ENCODE peak calls at places on chromosomes 7 and 10, in ten cellular contexts. M is HCT116; I is M059J; H is PC-3; T is HFFc6; A is T-cell; J is lower leg skin; X is activated effector memory CD4-positive, alpha-beta T cell treated with Interleukin-2 at 50 U/mL for 16 hours; P is mesothelial cell of epicardium; W is keratinocyte. F is an unnamed sample.

GRCh38 chr7:36400023-36400422 is 10.4 kb downstream of the ANLN start:
- DNase-seq in A (no peak), M (no peak), X (no peak), H (no peak), P (no peak), W (no peak), I (no peak), J (no peak), T (no peak), F (no peak)

GRCh38 chr10:33248638-33249037 is 85.8 kb downstream of the NRP1 start:
- DNase-seq in X (no peak), M (no peak), P (no peak), H (peak), J (no peak), W (no peak), I (peak), A (peak), T (peak), F (peak)

GRCh38 chr7:99120503-99120902 is 23.4 kb downstream of the SMURF1 start:
- DNase-seq in T (no peak), A (no peak), M (no peak), J (no peak), H (no peak), W (no peak), I (no peak), P (no peak), X (no peak), F (no peak)

GRCh38 chr7:29255199-29255838 is 60.7 kb downstream of the CHN2 start:
- DNase-seq in A (no peak), I (peak), H (peak), M (no peak), T (no peak), P (no peak), W (no peak), X (no peak), J (no peak), F (no peak)

GRCh38 chr10:70441877-70442205 is 360 bp upstream of the NODAL start:
- DNase-seq in J (no peak), T (no peak), A (no peak), X (no peak), H (no peak), W (no peak), P (no peak), I (no peak), M (no peak), F (no peak)

GRCh38 chr7:158388072-158388471 is 199.6 kb downstream of the PTPRN2 start:
- DNase-seq in T (no peak), M (no peak), X (no peak), P (no peak), I (no peak), H (no peak), W (no peak), A (no peak), J (no peak), F (no peak)

GRCh38 chr10:121647401-121647800 is 49.2 kb upstream of the FGFR2 start:
- DNase-seq in M (no peak), T (no peak), H (no peak), A (no peak), P (no peak), X (no peak), I (no peak), J (no peak), W (no peak), F (no peak)

GRCh38 chr7:41339913-41340676 is 362.8 kb downstream of the INHBA start:
- DNase-seq in J (no peak), M (no peak), W (no peak), T (no peak), X (no peak), A (no peak), I (no peak), H (peak), P (no peak), F (no peak)

GRCh38 chr10:86953747-86954680 is 3.4 kb downstream of the MMRN2 start:
- DNase-seq in H (no peak), I (no peak), M (no peak), W (no peak), X (no peak), J (no peak), P (peak), A (no peak), T (no peak), F (no peak)

GRCh38 chr7:106313456-106313891 is 28.7 kb upstream of the NAMPT start:
- DNase-seq in H (peak), I (peak), A (no peak), J (no peak), P (no peak), M (no peak), T (peak), X (no peak), W (peak), F (no peak)

GRCh38 chr10:3874988-3875841 is 90.2 kb upstream of the KLF6 start:
- DNase-seq in P (no peak), W (no peak), H (no peak), T (no peak), A (peak), J (no peak), M (no peak), X (peak), I (no peak), F (no peak)

GRCh38 chr10:89327803-89328441 is at the start of gene IFIT3:
- DNase-seq in M (peak), I (peak), J (no peak), A (no peak), P (no peak), W (no peak), H (peak), X (no peak), T (peak), F (no peak)

GRCh38 chr10:114550756-114551290 is 107.3 kb downstream of the ABLIM1 start:
- DNase-seq in A (no peak), H (peak), P (no peak), M (peak), I (peak), X (no peak), W (no peak), J (no peak), T (peak), F (no peak)

GRCh38 chr10:100904903-100905302 is 7.9 kb upstream of the SLF2 start:
- DNase-seq in M (no peak), X (no peak), P (no peak), T (no peak), W (no peak), J (no peak), A (no peak), I (no peak), H (no peak), F (no peak)

GRCh38 chr7:2717293-2717904 is 29.4 kb downstream of the AMZ1 start:
- DNase-seq in X (no peak), J (no peak), M (no peak), A (peak), I (no peak), T (no peak), W (no peak), P (no peak), H (no peak), F (no peak)